ENCODE peak calls at places on chromosome 6, in six cellular contexts. S is AG04450, W is breast epithelium, P is HL-60, B is astrocyte of the spinal cord, E is PC-3. Q is an unnamed sample.

GRCh38 chr6:129501401-129502051 is 208.5 kb downstream of the ARHGAP18 start:
- DNase-seq in S (peak), W (peak), P (no peak), B (peak), E (peak), Q (no peak)

GRCh38 chr6:159953091-159953581 is 15.7 kb upstream of the IGF2R start:
- DNase-seq in S (no peak), W (no peak), P (peak), B (peak), E (no peak), Q (no peak)

GRCh38 chr6:162343902-162344226 is 383.7 kb downstream of the PRKN start:
- DNase-seq in S (no peak), W (no peak), P (no peak), B (peak), E (no peak), Q (no peak)

GRCh38 chr6:106557837-106558236 is 71.5 kb downstream of the RTN4IP1 start:
- DNase-seq in S (no peak), W (no peak), P (no peak), B (no peak), E (no peak), Q (no peak)

GRCh38 chr6:1130692-1131091 is 181.2 kb upstream of the FOXQ1 start:
- DNase-seq in S (no peak), W (no peak), P (no peak), B (no peak), E (no peak), Q (no peak)

GRCh38 chr6:161079566-161080262 is 88.1 kb downstream of the MAP3K4 start:
- DNase-seq in S (peak), W (no peak), P (no peak), B (peak), E (peak), Q (no peak)

GRCh38 chr6:336159-337114 is 44.1 kb downstream of the DUSP22 start:
- DNase-seq in S (no peak), W (no peak), P (no peak), B (no peak), E (no peak), Q (no peak)

GRCh38 chr6:17393335-17394191 is at the start of gene CAP2:
- DNase-seq in S (no peak), W (peak), P (no peak), B (peak), E (peak), Q (peak)

GRCh38 chr6:159899994-159900745 is 9.4 kb downstream of the MAS1 start:
- DNase-seq in S (peak), W (no peak), P (no peak), B (peak), E (peak), Q (no peak)

GRCh38 chr6:161074496-161075140 is 83.0 kb downstream of the MAP3K4 start:
- DNase-seq in S (no peak), W (no peak), P (no peak), B (no peak), E (no peak), Q (no peak)

GRCh38 chr6:6810727-6811126 is 222.2 kb downstream of the LY86 start:
- DNase-seq in S (no peak), W (no peak), P (no peak), B (no peak), E (no peak), Q (no peak)
- H3K4me3 ChIP-seq in S (peak), W (peak), P (no peak), B (peak), E (peak), Q (no peak)

DNA sequence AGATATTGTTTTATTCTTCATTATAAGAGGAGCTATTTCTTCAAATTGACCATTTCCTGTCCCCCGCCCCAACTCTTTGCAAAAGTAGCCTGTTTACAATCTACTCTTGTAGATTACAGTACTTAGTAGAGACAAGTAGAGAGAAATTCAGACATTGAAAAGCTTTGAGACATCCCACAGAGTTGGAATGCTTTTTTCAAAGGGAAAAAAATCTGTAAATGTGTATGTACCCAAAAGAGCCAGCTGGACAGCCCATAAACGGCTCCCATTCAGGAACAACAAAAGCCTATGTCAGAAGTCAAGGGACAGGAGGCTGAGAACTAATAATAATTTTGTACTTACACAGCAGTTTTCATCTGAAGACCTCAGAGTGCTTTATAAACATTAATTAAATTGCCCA is 24.0 kb downstream of the CD83 start:
- DNase-seq in S (no peak), W (no peak), P (no peak), B (no peak), E (no peak), Q (no peak)
- H3K4me3 ChIP-seq in S (no peak), W (no peak), P (no peak), B (no peak), E (no peak), Q (no peak)

GRCh38 chr6:10521104-10521808 is at the start of gene GCNT2:
- DNase-seq in S (no peak), W (no peak), P (no peak), B (peak), E (peak), Q (peak)
- H3K4me3 ChIP-seq in S (peak), W (peak), P (no peak), B (no peak), E (no peak), Q (no peak)

GRCh38 chr6:12115492-12115891 is 103.4 kb downstream of the HIVEP1 start:
- DNase-seq in S (no peak), W (no peak), P (no peak), B (no peak), E (no peak), Q (no peak)
- H3K4me3 ChIP-seq in S (no peak), W (no peak), P (no peak), B (no peak), E (no peak), Q (no peak)

GRCh38 chr6:138160329-138161117 is 1.2 kb upstream of the ARFGEF3 start:
- DNase-seq in S (no peak), W (no peak), P (no peak), B (no peak), E (no peak), Q (no peak)
- H3K4me3 ChIP-seq in S (no peak), W (peak), P (no peak), B (no peak), E (peak), Q (peak)

GRCh38 chr6:137416376-137417109 is 77.7 kb downstream of the OLIG3 start:
- DNase-seq in S (no peak), W (no peak), P (no peak), B (peak), E (no peak), Q (no peak)

GRCh38 chr6:137415127-137415833 is 78.9 kb downstream of the OLIG3 start:
- DNase-seq in S (peak), W (no peak), P (peak), B (peak), E (peak), Q (peak)

GRCh38 chr6:137417411-137417810 is 76.8 kb downstream of the OLIG3 start:
- DNase-seq in S (no peak), W (no peak), P (no peak), B (no peak), E (no peak), Q (no peak)

GRCh38 chr6:137414599-137414998 is 79.6 kb downstream of the OLIG3 start:
- DNase-seq in S (no peak), W (no peak), P (no peak), B (no peak), E (no peak), Q (no peak)

GRCh38 chr6:137415834-137416190 is 78.4 kb downstream of the OLIG3 start:
- DNase-seq in S (no peak), W (no peak), P (no peak), B (no peak), E (no peak), Q (no peak)
- H3K4me3 ChIP-seq in S (no peak), W (no peak), P (no peak), B (no peak), E (peak), Q (no peak)

Q was measured in H7.